ENCODE peak calls at places on chromosome 5, in six cellular contexts. One of them, this sample, is unnamed.

GRCh38 chr5:71912021-71912420 is 192.9 kb downstream of the CARTPT start:
- DNase-seq in lung: no peak
- DNase-seq in Peyer's patch: no peak
- DNase-seq in GM03348: no peak
- DNase-seq in kidney tubule cell: no peak
- DNase-seq in astrocyte: no peak
- DNase-seq in this sample: no peak

GRCh38 chr5:170498811-170499210 is 5.0 kb upstream of the KCNIP1 start:
- DNase-seq in GM03348: no peak
- DNase-seq in lung: no peak
- DNase-seq in Peyer's patch: no peak
- DNase-seq in kidney tubule cell: no peak
- DNase-seq in astrocyte: no peak
- DNase-seq in this sample: no peak

GRCh38 chr5:101678494-101679193 is 617.4 kb downstream of the SLCO4C1 start:
- DNase-seq in lung: peak; percentile 76
- DNase-seq in GM03348: peak; percentile 64
- DNase-seq in kidney tubule cell: peak; percentile 58
- DNase-seq in astrocyte: peak; percentile 37
- DNase-seq in Peyer's patch: no peak
- DNase-seq in this sample: no peak

GRCh38 chr5:31100047-31100575 is 93.4 kb upstream of the CDH6 start:
- DNase-seq in kidney tubule cell: peak; percentile 65
- DNase-seq in astrocyte: no peak
- DNase-seq in Peyer's patch: no peak
- DNase-seq in GM03348: no peak
- DNase-seq in lung: no peak
- DNase-seq in this sample: no peak

GRCh38 chr5:175223336-175223735 is 220.6 kb downstream of the DRD1 start:
- DNase-seq in lung: no peak
- DNase-seq in Peyer's patch: no peak
- DNase-seq in kidney tubule cell: no peak
- DNase-seq in GM03348: no peak
- DNase-seq in astrocyte: no peak
- DNase-seq in this sample: no peak

GRCh38 chr5:89606901-89607554 is 724.0 kb upstream of the MEF2C start:
- DNase-seq in GM03348: no peak
- DNase-seq in Peyer's patch: no peak
- DNase-seq in lung: no peak
- DNase-seq in kidney tubule cell: no peak
- DNase-seq in astrocyte: no peak
- DNase-seq in this sample: no peak

GRCh38 chr5:158812381-158812780 is 287.3 kb downstream of the EBF1 start:
- DNase-seq in lung: no peak
- DNase-seq in kidney tubule cell: no peak
- DNase-seq in astrocyte: no peak
- DNase-seq in Peyer's patch: no peak
- DNase-seq in GM03348: no peak
- DNase-seq in this sample: peak; percentile 72

GRCh38 chr5:176676361-176676824 is 29.1 kb downstream of the TSPAN17 start:
- DNase-seq in astrocyte: no peak
- DNase-seq in lung: no peak
- DNase-seq in GM03348: peak; percentile 47
- DNase-seq in kidney tubule cell: peak; percentile 56
- DNase-seq in Peyer's patch: no peak
- DNase-seq in this sample: no peak

GRCh38 chr5:169581580-169582227 is 1.9 kb upstream of the SPDL1 start:
- DNase-seq in astrocyte: no peak
- DNase-seq in lung: peak; percentile 54
- DNase-seq in Peyer's patch: no peak
- DNase-seq in GM03348: peak; percentile 62
- DNase-seq in kidney tubule cell: peak; percentile 66
- DNase-seq in this sample: no peak

GRCh38 chr5:156552855-156553358 is 225.9 kb downstream of the SGCD start:
- DNase-seq in GM03348: no peak
- DNase-seq in lung: no peak
- DNase-seq in astrocyte: no peak
- DNase-seq in kidney tubule cell: no peak
- DNase-seq in Peyer's patch: no peak
- DNase-seq in this sample: no peak

GRCh38 chr5:55855509-55855908 is 4.4 kb downstream of the IL31RA start:
- DNase-seq in kidney tubule cell: no peak
- DNase-seq in astrocyte: no peak
- DNase-seq in GM03348: no peak
- DNase-seq in lung: no peak
- DNase-seq in Peyer's patch: no peak
- DNase-seq in this sample: no peak

GRCh38 chr5:127068771-127069330 is 4.5 kb downstream of the C5orf63 start:
- DNase-seq in lung: no peak
- DNase-seq in astrocyte: peak; percentile 78
- DNase-seq in Peyer's patch: no peak
- DNase-seq in kidney tubule cell: peak; percentile 74
- DNase-seq in GM03348: no peak
- DNase-seq in this sample: peak; percentile 19

GRCh38 chr5:23507278-23507685 is at the start of gene PRDM9:
- DNase-seq in GM03348: peak; percentile 11
- DNase-seq in lung: peak; percentile 76
- DNase-seq in Peyer's patch: no peak
- DNase-seq in astrocyte: no peak
- DNase-seq in kidney tubule cell: peak; percentile 76
- DNase-seq in this sample: no peak

GRCh38 chr5:67799732-67800234 is 415.8 kb upstream of the PIK3R1 start:
- DNase-seq in astrocyte: peak; percentile 48
- DNase-seq in Peyer's patch: no peak
- DNase-seq in lung: peak; percentile 31
- DNase-seq in kidney tubule cell: peak; percentile 18
- DNase-seq in GM03348: peak; percentile 30
- DNase-seq in this sample: no peak

GRCh38 chr5:141223112-141223783 is at the start of gene PCDHB14:
- DNase-seq in kidney tubule cell: peak; percentile 34
- DNase-seq in astrocyte: peak; percentile 7
- DNase-seq in Peyer's patch: no peak
- DNase-seq in lung: no peak
- DNase-seq in GM03348: peak; percentile 54
- DNase-seq in this sample: no peak

GRCh38 chr5:76393035-76393680 is 9.9 kb upstream of the IQGAP2 start:
- DNase-seq in GM03348: no peak
- DNase-seq in kidney tubule cell: no peak
- DNase-seq in astrocyte: no peak
- DNase-seq in Peyer's patch: no peak
- DNase-seq in lung: no peak
- DNase-seq in this sample: no peak